ENCODE peak calls at places on chromosome 16, in seven cellular contexts. S is choroid plexus epithelial cell, P is cardiac fibroblast, T is psoas muscle, Y is fibroblast of pulmonary artery, F is breast epithelium, O is MM.1S. N is an unnamed sample.

GRCh38 chr16:28880955-28881354 is 2.7 kb downstream of the ATP2A1 start:
- DNase-seq in S (no peak), Y (no peak), P (no peak), T (no peak), F (no peak), O (no peak), N (no peak)

GRCh38 chr16:76243620-76244019 is 33.6 kb upstream of the CNTNAP4 start:
- DNase-seq in O (no peak), S (no peak), F (no peak), P (no peak), T (no peak), Y (no peak), N (no peak)

GRCh38 chr16:4846901-4847773 is at the start of the genes GLYR1 and UBN1:
- DNase-seq in Y (peak), S (peak), O (peak), F (peak), T (peak), P (peak), N (peak)

GRCh38 chr16:1899641-1900451 is 18.4 kb downstream of the HS3ST6 start:
- DNase-seq in T (no peak), P (no peak), Y (no peak), S (no peak), F (no peak), O (peak), N (no peak)

GRCh38 chr16:17590711-17591654 is 120.2 kb upstream of the XYLT1 start:
- DNase-seq in F (no peak), Y (no peak), P (peak), S (no peak), T (no peak), O (no peak), N (no peak)

GRCh38 chr16:55528974-55529373 is 20.1 kb downstream of the LPCAT2 start:
- DNase-seq in S (no peak), O (no peak), P (peak), F (no peak), Y (peak), T (no peak), N (no peak)

GRCh38 chr16:31113420-31114124 is 3.9 kb upstream of the KAT8 start:
- DNase-seq in F (no peak), Y (no peak), T (no peak), P (no peak), S (no peak), O (no peak), N (no peak)

GRCh38 chr16:80164881-80165280 is 375.9 kb upstream of the DYNLRB2 start:
- DNase-seq in Y (no peak), S (no peak), F (no peak), O (no peak), T (no peak), P (no peak), N (no peak)

GRCh38 chr16:23629516-23629915 is 11.6 kb downstream of the PALB2 start:
- DNase-seq in O (no peak), F (no peak), P (no peak), T (no peak), Y (no peak), S (no peak), N (no peak)

GRCh38 chr16:88651276-88651988 is 579 bp upstream of the CYBA start:
- DNase-seq in F (peak), O (peak), Y (no peak), P (peak), S (peak), T (peak), N (no peak)

GRCh38 chr16:47229053-47229640 is 85.4 kb upstream of the NETO2 start:
- DNase-seq in T (no peak), O (no peak), Y (no peak), P (no peak), F (no peak), S (no peak), N (no peak)

GRCh38 chr16:88619859-88620655 is 18.3 kb upstream of the IL17C start:
- DNase-seq in O (no peak), P (no peak), S (peak), T (no peak), F (no peak), Y (no peak), N (no peak)

GRCh38 chr16:25734473-25735100 is 42.8 kb downstream of the HS3ST4 start:
- DNase-seq in T (no peak), P (no peak), F (no peak), O (no peak), S (no peak), Y (no peak), N (no peak)

GRCh38 chr16:81601008-81601428 is 156.4 kb downstream of the CMIP start:
- DNase-seq in Y (peak), P (peak), T (no peak), S (peak), F (peak), O (no peak), N (peak)

GRCh38 chr16:80014241-80014939 is 413.9 kb upstream of the MAF start:
- DNase-seq in S (no peak), F (no peak), Y (no peak), O (no peak), P (no peak), T (no peak), N (no peak)

GRCh38 chr16:56861092-56861610 is 3.9 kb upstream of the SLC12A3 start:
- DNase-seq in S (no peak), F (no peak), P (no peak), Y (no peak), T (no peak), O (peak), N (no peak)

GRCh38 chr16:799111-799947 is 1.2 kb downstream of the GNG13 start:
- DNase-seq in S (no peak), P (no peak), F (no peak), T (no peak), O (no peak), Y (no peak), N (no peak)

GRCh38 chr16:802461-802860 is 1.9 kb upstream of the GNG13 start:
- DNase-seq in T (no peak), Y (no peak), P (no peak), F (no peak), S (no peak), O (no peak), N (no peak)

GRCh38 chr16:799948-800833 is at the start of gene GNG13:
- DNase-seq in T (no peak), S (no peak), O (no peak), F (no peak), P (no peak), Y (no peak), N (no peak)

GRCh38 chr16:801584-802363 is 1.2 kb upstream of the GNG13 start:
- DNase-seq in Y (no peak), S (no peak), F (no peak), P (no peak), T (no peak), O (no peak), N (no peak)

DNA sequence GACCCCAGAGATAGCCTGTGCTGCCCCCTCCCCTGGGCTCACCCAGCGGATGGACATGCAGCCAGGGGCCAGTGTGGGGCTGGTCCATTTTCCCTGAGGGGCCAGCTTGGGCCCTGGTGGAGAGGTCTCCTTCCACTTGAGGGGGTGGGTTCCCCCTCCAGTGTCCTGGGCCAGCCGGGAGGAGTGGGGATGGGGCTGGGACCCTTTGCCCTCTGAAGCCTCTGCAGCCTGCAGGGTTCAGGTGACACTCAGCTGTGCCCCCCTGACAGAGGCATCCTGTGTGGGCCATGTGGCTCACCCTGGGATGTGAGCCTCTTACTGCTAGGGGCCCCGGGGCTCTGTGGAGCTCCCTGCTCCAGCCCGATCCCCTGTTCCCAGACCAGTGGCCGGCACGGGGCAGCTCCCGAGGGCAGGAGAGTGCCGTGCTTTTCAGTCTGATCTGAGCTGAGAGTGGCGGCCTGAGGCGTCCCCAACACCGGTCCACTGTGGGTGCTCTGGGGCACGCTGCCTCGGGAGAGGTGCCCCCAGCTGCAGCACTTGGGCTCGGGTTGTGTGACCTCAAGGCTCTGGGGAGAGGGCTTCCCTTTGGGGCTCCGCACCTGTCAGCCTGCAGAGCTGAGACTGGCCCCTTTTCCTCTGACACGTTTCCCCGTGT is 427 bp upstream of the GNG13 start:
- DNase-seq in Y (no peak), O (no peak), S (no peak), T (no peak), F (no peak), P (no peak), N (no peak)
- H3K4me3 ChIP-seq in Y (no peak), O (no peak), S (no peak), T (no peak), F (no peak), P (no peak), N (no peak)

DNA sequence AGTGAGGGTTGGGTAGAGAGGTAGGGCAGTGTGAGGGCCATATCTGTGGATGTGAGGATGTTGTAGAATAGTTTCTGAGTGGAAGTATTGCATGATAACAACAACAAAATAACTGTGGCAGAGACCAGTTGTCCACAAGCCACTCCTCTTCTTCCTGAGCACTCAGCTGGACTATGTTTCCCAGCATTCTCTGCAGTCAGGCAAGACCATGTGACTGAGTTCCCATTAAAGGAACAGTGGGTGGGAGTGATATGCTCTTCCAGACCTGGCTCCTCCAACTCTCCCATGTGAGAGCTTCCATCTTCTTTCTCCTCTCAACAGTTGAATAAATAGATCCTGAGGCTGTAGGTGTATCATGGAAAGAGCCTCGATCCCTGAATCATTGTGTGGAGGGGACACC is 272.4 kb downstream of the CBLN1 start:
- DNase-seq in O (no peak), T (no peak), Y (no peak), F (no peak), P (no peak), S (no peak), N (no peak)
- H3K4me3 ChIP-seq in O (no peak), T (no peak), Y (no peak), F (no peak), P (no peak), S (no peak), N (no peak)

DNA sequence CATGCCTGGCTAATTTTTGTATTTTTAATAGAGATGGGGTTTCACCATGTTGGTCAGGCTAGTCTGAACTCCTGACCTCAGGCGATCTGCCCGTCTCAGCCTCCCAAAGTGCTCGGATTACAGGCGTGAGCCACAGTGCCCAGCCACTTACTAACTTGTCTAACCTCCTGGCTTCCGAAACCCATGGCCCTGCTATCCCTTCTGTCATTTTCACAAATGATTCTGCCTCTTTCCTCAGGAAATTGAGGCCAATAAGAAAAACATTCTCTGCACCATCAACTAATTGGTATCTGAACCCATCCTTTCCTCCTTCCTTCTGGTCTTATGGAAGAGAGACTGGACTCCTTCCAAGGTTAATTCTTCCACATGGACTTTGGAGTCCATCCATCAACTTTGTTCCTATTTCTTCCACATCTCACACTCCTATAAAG is 27.9 kb upstream of the TNRC6A start:
- DNase-seq in T (no peak), Y (peak), S (peak), F (no peak), O (no peak), P (peak), N (no peak)
- H3K4me3 ChIP-seq in T (no peak), Y (no peak), S (no peak), F (no peak), O (no peak), P (no peak), N (no peak)

GRCh38 chr16:49883111-49883829 is 27.4 kb upstream of the ZNF423 start:
- DNase-seq in F (no peak), P (no peak), Y (no peak), T (no peak), S (peak), O (no peak), N (no peak)

GRCh38 chr16:49886554-49887121 is 30.7 kb upstream of the ZNF423 start:
- DNase-seq in Y (no peak), P (no peak), O (no peak), S (no peak), F (no peak), T (no peak), N (no peak)

GRCh38 chr16:49881890-49882289 is 26.0 kb upstream of the ZNF423 start:
- DNase-seq in F (no peak), Y (no peak), T (no peak), O (no peak), P (no peak), S (no peak), N (no peak)

GRCh38 chr16:49889725-49890397 is 33.9 kb upstream of the ZNF423 start:
- DNase-seq in F (no peak), S (peak), T (no peak), P (peak), O (no peak), Y (peak), N (no peak)

GRCh38 chr16:49884033-49884707 is 28.3 kb upstream of the ZNF423 start:
- DNase-seq in F (no peak), T (no peak), S (peak), O (peak), P (no peak), Y (no peak), N (no peak)
- H3K4me3 ChIP-seq in F (no peak), T (no peak), S (no peak), O (peak), P (no peak), Y (no peak), N (no peak)

DNA sequence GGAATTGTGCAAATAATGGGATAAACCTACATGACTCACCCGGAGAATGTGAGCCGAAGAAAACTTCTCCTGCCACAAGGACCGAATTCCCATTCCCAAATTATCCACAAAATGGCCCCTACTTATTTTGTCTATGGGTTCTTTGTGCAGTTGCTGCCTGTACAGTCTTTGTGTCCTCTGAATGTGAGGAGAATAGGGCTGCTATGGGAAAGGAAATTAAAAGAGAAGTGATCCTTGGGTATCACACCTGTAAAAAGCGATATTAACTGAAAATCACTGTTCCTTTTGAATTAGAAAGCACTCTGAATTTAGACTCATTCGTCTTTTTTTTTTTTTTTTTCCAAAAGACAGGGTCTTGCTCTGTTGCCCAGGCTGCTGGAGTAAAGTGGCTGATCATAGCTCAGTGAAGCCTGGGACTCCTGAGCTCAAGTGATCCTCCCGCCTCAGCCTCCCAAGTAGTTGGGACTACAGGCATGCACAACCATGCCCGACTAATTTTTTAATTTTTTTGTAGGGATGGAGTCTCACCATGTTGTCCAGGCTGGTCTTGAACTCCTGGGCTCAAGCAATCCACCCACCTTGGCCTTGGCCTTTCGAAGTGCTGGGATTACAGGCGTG is 45.4 kb downstream of the CHD9 start:
- DNase-seq in S (no peak), P (no peak), Y (no peak), O (no peak), F (no peak), T (no peak), N (no peak)
- H3K4me3 ChIP-seq in S (peak), P (peak), Y (peak), O (peak), F (peak), T (peak), N (peak)

DNA sequence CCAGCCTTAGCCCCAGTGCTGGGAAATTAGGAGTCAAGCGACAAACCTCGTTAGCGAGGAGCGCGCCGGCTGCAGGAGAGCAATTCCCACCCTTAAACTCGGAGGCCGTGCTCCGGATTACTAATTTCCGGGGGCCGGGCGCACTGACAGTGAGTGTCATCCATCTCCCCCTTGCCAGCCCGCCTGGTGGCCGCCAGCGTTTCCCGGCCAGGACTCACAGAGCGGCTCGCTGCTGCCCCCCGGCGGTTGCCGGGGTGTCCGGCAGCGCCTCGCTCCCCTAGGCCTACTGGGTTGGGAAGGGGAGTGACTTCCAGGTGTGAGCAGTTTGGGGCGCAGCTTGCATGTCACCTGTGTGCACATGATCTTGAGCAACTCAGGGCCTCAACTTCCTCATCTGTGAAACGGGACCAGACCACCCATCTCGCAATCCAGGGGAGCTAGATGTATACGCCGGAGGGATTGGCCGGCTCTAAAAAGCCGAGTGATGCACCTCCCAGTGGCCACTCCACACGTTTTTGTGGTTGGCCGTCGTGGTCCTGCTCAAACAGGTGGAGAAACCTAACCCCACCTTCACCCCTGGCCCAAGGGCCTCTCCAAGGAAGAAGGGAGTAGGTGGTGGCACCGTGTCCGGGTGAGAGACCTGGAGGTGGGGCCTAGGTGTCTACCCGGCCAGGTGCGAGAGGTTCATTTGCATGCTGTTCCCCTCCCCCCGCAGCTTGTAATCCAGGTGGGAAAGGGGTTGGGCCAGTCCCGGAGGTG is 2.5 kb upstream of the GSE1 start:
- DNase-seq in F (peak), T (peak), P (peak), Y (peak), O (peak), S (peak), N (peak)
- H3K4me3 ChIP-seq in F (peak), T (peak), P (no peak), Y (no peak), O (peak), S (peak), N (peak)

GRCh38 chr16:14286381-14287230 is 215.5 kb downstream of the MRTFB start:
- DNase-seq in S (peak), T (no peak), P (no peak), O (no peak), F (no peak), Y (peak), N (peak)
- H3K4me3 ChIP-seq in S (peak), T (peak), P (peak), O (peak), F (peak), Y (peak), N (peak)

DNA sequence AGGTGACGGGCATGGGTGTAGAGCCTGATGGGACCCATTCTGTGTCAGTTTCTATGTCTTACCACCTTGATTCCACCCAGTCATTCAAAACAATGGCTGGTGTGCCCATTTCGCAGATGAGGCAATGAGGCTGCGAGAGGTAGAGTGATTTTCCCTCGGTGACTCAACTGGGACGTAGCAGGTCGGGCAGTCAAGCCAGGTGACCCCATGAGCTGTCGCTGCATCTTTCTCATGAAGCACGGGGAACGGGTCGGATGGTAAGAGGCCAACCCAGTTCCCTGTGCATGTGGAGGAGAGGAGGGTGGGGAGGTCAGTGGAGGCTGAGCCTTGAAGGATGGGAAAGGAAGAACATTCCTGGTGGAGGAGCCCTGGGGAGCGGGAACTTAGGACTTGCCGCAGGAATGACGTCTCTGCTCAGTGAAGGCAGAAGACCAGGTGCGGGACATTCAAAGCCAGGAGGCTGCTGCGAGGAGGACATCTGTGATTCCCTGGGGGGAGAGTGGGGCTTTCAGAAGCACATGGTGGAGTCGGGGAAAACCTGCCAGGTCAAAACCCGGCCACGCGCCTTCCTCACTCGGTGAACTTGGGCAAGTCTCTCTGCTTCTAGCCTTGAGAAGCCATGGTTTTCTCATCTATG is 1.1 kb downstream of the IL21R start:
- DNase-seq in S (no peak), P (no peak), O (no peak), Y (no peak), T (no peak), F (no peak), N (no peak)
- H3K4me3 ChIP-seq in S (no peak), P (no peak), O (peak), Y (no peak), T (no peak), F (no peak), N (no peak)

DNA sequence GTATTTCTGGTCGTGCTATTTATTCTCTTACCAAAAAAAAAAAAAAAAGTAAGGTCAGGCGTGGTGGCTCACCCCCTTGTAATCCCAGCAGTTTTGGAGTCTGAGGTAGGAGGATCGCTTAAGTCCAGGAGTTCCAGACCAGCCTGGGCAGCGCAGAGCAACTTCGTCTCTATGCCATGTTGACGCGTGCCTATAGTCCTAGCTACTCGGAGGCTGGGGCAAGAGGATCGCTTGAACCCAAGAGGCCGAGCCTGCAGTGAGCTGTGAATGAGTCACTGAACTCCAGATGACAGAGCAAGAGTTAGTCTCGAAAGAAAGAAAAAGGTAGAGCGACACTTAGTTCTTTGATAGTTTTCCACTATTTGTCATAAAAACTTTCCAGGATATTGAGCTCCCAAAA is 1.4 kb upstream of the TENT4B start:
- DNase-seq in F (no peak), P (no peak), T (no peak), S (no peak), O (no peak), Y (no peak), N (no peak)
- H3K4me3 ChIP-seq in F (no peak), P (no peak), T (peak), S (no peak), O (peak), Y (no peak), N (peak)